ENCODE peak calls at places on chromosomes 4 and X, in five cellular contexts. B is IMR-90, F is aorta, H is tibial nerve, S is testis. N is an unnamed sample.

GRCh38 chr4:185035284-185035683 is 17.0 kb downstream of the HELT start:
- DNase-seq in B (no peak), F (no peak), H (no peak), S (no peak), N (no peak)

GRCh38 chrX:103063191-103063845 is 653 bp downstream of the BEX1 start:
- DNase-seq in H (no peak), B (peak; percentile 12), S (peak; percentile 58), F (no peak), N (peak; percentile 68)

GRCh38 chr4:114780205-114780604 is 181.6 kb downstream of the UGT8 start:
- DNase-seq in F (no peak), H (no peak), B (peak; percentile 7), S (peak; percentile 58), N (peak; percentile 49)

GRCh38 chrX:1453390-1453783 is 678 bp upstream of the ASMTL start:
- DNase-seq in F (peak; percentile 90), B (no peak), H (no peak), S (no peak), N (no peak)

GRCh38 chr4:40548256-40548655 is 81.4 kb downstream of the RBM47 start:
- DNase-seq in S (peak; percentile 31), B (peak; percentile 45), H (no peak), F (no peak), N (no peak)

GRCh38 chr4:177728361-177729152 is 286.3 kb upstream of the AGA start:
- DNase-seq in F (no peak), S (peak; percentile 51), H (no peak), B (no peak), N (peak; percentile 18)

GRCh38 chr4:15906024-15906443 is 32.5 kb downstream of the FGFBP1 start:
- DNase-seq in S (no peak), H (no peak), F (no peak), B (no peak), N (no peak)

GRCh38 chr4:117770269-117771087 is 263.8 kb upstream of the NDST3 start:
- DNase-seq in H (no peak), B (no peak), F (no peak), S (no peak), N (no peak)

GRCh38 chr4:181138116-181138515 is 1105.1 kb upstream of the TENM3 start:
- DNase-seq in F (no peak), B (no peak), H (no peak), S (no peak), N (no peak)

GRCh38 chrX:23003121-23003520 is 3.4 kb downstream of the DDX53 start:
- DNase-seq in H (no peak), B (peak; percentile 53), F (no peak), S (no peak), N (no peak)

GRCh38 chr4:96646146-96646545 is 806.3 kb downstream of the PDHA2 start:
- DNase-seq in S (no peak), H (no peak), F (no peak), B (no peak), N (no peak)

GRCh38 chrX:11739796-11740195 is 18.2 kb upstream of the MSL3 start:
- DNase-seq in F (no peak), B (no peak), S (no peak), H (no peak), N (no peak)

GRCh38 chrX:53479295-53479694 is 45.1 kb upstream of the HSD17B10 start:
- DNase-seq in H (no peak), F (no peak), S (peak; percentile 15), B (peak; percentile 16), N (no peak)

GRCh38 chr4:121462660-121463261 is 81.9 kb upstream of the QRFPR start:
- DNase-seq in S (peak; percentile 73), B (peak; percentile 61), F (no peak), H (peak; percentile 76), N (peak; percentile 71)

GRCh38 chr4:180937083-180937482 is 1306.1 kb upstream of the TENM3 start:
- DNase-seq in F (no peak), H (no peak), S (no peak), B (peak; percentile 19), N (no peak)

GRCh38 chr4:68905598-68906237 is 45.9 kb downstream of the UGT2A3 start:
- DNase-seq in H (no peak), B (no peak), F (no peak), S (no peak), N (no peak)

GRCh38 chr4:95231713-95232112 is 317.1 kb downstream of the UNC5C start:
- DNase-seq in H (no peak), S (no peak), F (no peak), B (no peak), N (no peak)

GRCh38 chr4:121583396-121583795 is 113.4 kb downstream of the ANXA5 start:
- DNase-seq in H (no peak), S (no peak), B (no peak), F (no peak), N (no peak)

GRCh38 chr4:165112258-165113156 is at the start of gene TMEM192:
- DNase-seq in F (peak; percentile 98), S (peak; percentile 97), H (peak; percentile 92), B (peak; percentile 85), N (peak; percentile 98)

GRCh38 chr4:5524900-5525299 is 183.5 kb downstream of the EVC2 start:
- DNase-seq in S (peak; percentile 65), F (no peak), B (peak; percentile 57), H (no peak), N (peak; percentile 31)

GRCh38 chrX:77065896-77066295 is 381.3 kb upstream of the FGF16 start:
- DNase-seq in S (no peak), B (no peak), H (no peak), F (no peak), N (no peak)

GRCh38 chr4:91330555-91331137 is 973.1 kb upstream of the GRID2 start:
- DNase-seq in F (no peak), B (no peak), S (no peak), H (no peak), N (no peak)

GRCh38 chrX:115408736-115409390 is 119.3 kb downstream of the LUZP4 start:
- DNase-seq in B (peak; percentile 40), H (no peak), S (no peak), F (no peak), N (no peak)

GRCh38 chr4:42392436-42392835 is 4.9 kb upstream of the SHISA3 start:
- DNase-seq in F (no peak), H (no peak), B (no peak), S (no peak), N (no peak)

GRCh38 chr4:131367441-131367840 is 1781.7 kb upstream of the PCDH10 start:
- DNase-seq in H (no peak), B (no peak), F (no peak), S (no peak), N (no peak)

GRCh38 chrX:46117234-46117633 is 428.0 kb downstream of the ZNF674 start:
- DNase-seq in B (no peak), H (no peak), F (no peak), S (no peak), N (no peak)

GRCh38 chr4:168825975-168826374 is 184.1 kb downstream of the CBR4 start:
- DNase-seq in F (no peak), B (peak; percentile 81), S (no peak), H (no peak), N (no peak)

GRCh38 chr4:83125738-83126141 is 11.2 kb upstream of the PLAC8 start:
- DNase-seq in S (no peak), F (no peak), B (no peak), H (no peak), N (no peak)

GRCh38 chr4:105966046-105966445 is 70.8 kb downstream of the NPNT start:
- DNase-seq in S (no peak), B (peak; percentile 52), F (no peak), H (no peak), N (no peak)

GRCh38 chr4:99305638-99306380 is 15.0 kb upstream of the ADH1A start:
- DNase-seq in F (no peak), S (no peak), B (no peak), H (peak; percentile 46), N (no peak)

GRCh38 chr4:64870558-64870957 is 461.3 kb upstream of the TECRL start:
- DNase-seq in F (no peak), H (no peak), S (no peak), B (no peak), N (no peak)

GRCh38 chr4:153217440-153217839 is 13.2 kb downstream of the TRIM2 start:
- DNase-seq in S (no peak), F (no peak), B (no peak), H (no peak), N (no peak)

GRCh38 chr4:107800058-107800457 is 24.7 kb upstream of the SGMS2 start:
- DNase-seq in F (no peak), S (no peak), H (peak; percentile 16), B (no peak), N (no peak)

GRCh38 chrX:15864629-15865028 is 10.0 kb upstream of the AP1S2 start:
- DNase-seq in F (no peak), B (peak; percentile 60), S (no peak), H (no peak), N (no peak)

GRCh38 chrX:12936947-12937346 is 30.5 kb downstream of the TLR8 start:
- DNase-seq in H (no peak), F (no peak), B (no peak), S (no peak), N (no peak)

GRCh38 chr4:41148292-41148691 is 66.0 kb downstream of the APBB2 start:
- DNase-seq in B (no peak), S (no peak), F (no peak), H (no peak), N (no peak)

DNA sequence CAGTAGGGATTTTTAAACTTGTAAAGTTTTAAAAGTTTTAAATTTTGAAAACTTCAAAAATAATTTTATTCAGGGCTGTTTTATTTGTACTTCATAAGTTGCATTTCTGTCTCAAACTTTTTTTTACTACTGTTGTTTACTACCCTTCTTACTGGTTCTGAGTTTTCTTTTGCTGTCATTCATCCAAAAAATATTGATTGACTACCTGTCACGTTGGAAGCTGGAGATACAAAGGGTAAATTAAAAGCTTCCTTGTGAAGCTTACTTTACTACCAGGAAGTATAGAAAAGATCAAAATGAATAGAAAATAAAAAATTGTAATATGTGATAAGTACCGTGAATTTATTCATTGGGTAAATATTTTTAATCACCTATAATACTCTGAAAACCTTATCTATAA is 49.4 kb upstream of the MCUB start:
- DNase-seq in F (no peak), H (no peak), S (no peak), B (no peak), N (no peak)
- H3K36me3 ChIP-seq in F (no peaks in the 10 kb centered on the region), H (peaks cover 79% of the 10 kb centered on the region), S (no peaks in the 10 kb centered on the region), B (peaks cover 29% of the 10 kb centered on the region), N (peaks cover 61% of the 10 kb centered on the region)

GRCh38 chrX:50003927-50004326 is 81.5 kb downstream of the CLCN5 start:
- DNase-seq in H (no peak), S (no peak), F (no peak), B (peak; percentile 18), N (no peak)
- H3K4me3 ChIP-seq in H (no peak overlapping the region), S (no peak overlapping the region), F (no peak overlapping the region), B (no peak overlapping the region), N (no peak overlapping the region)

GRCh38 chr4:8938137-8938536 is 66.5 kb upstream of the HMX1 start:
- DNase-seq in S (no peak), H (no peak), F (no peak), B (no peak), N (no peak)
- H3K9me3 ChIP-seq in S (no peaks in the 10 kb centered on the region), H (no peaks in the 10 kb centered on the region), F (no peaks in the 10 kb centered on the region), B (peaks cover 5% of the 10 kb centered on the region), N (peaks cover 12% of the 10 kb centered on the region)

GRCh38 chr4:4321951-4322688 is 32.1 kb downstream of the ZBTB49 start:
- DNase-seq in F (peak; percentile 32), B (no peak), H (no peak), S (no peak), N (no peak)
- H3K36me3 ChIP-seq in F (no peaks in the 10 kb centered on the region), B (peaks cover 28% of the 10 kb centered on the region), H (peaks cover 56% of the 10 kb centered on the region), S (no peaks in the 10 kb centered on the region), N (peaks cover 6% of the 10 kb centered on the region)

GRCh38 chr4:76683154-76683553 is 214.8 kb downstream of the SOWAHB start:
- DNase-seq in F (no peak), H (no peak), S (no peak), B (no peak), N (no peak)
- H3K4me3 ChIP-seq in F (no peak overlapping the region), H (no peak overlapping the region), S (no peak overlapping the region), B (no peak overlapping the region), N (no peak overlapping the region)

GRCh38 chr4:7573692-7574091 is 139.0 kb upstream of the PSAPL1 start:
- DNase-seq in F (no peak), B (no peak), S (no peak), H (no peak), N (no peak)
- H3K9me3 ChIP-seq in F (peaks cover 20% of the 10 kb centered on the region), B (peaks cover 42% of the 10 kb centered on the region), S (no peaks in the 10 kb centered on the region), H (no peaks in the 10 kb centered on the region), N (peaks cover 26% of the 10 kb centered on the region)